ENCODE peak calls at places on chromosomes 7 and 10, in six cellular contexts. L, M, N, W, H and J are unnamed samples.
A peak's percentile ranks its signal among the peaks of the same experiment; 100 is the strongest.

GRCh38 chr7:87148332-87148955 is 3.8 kb upstream of the DMTF1 start:
- DNase-seq in L (no peak), M (no peak), N (no peak), W (no peak), H (peak; percentile 36), J (peak; percentile 31)

GRCh38 chr7:30988346-30989005 is 24.7 kb downstream of the GHRHR start:
- DNase-seq in W (no peak), L (no peak), H (no peak), N (no peak), M (no peak), J (no peak)

GRCh38 chr7:134962270-134962669 is 24.0 kb upstream of the AGBL3 start:
- DNase-seq in W (no peak), L (no peak), M (no peak), N (no peak), H (no peak), J (no peak)

GRCh38 chr7:815284-816216 is 16.7 kb upstream of the SUN1 start:
- DNase-seq in M (peak; percentile 50), W (peak; percentile 35), L (no peak), H (no peak), N (peak; percentile 44), J (no peak)

GRCh38 chr7:129434846-129435318 is 650 bp downstream of the STRIP2 start:
- DNase-seq in H (peak; percentile 8), M (no peak), N (no peak), W (peak; percentile 16), L (no peak), J (no peak)

GRCh38 chr10:58348571-58349033 is 13.8 kb downstream of the UBE2D1 start:
- DNase-seq in M (no peak), W (no peak), L (no peak), N (peak; percentile 19), H (no peak), J (no peak)

GRCh38 chr7:125878990-125879389 is 949.4 kb upstream of the POT1 start:
- DNase-seq in M (no peak), N (no peak), W (no peak), H (peak; percentile 2), L (no peak), J (no peak)

GRCh38 chr7:134527979-134528371 is 608 bp downstream of the AKR1B10 start:
- DNase-seq in W (no peak), L (no peak), M (no peak), N (no peak), H (peak; percentile 82), J (peak; percentile 55)

GRCh38 chr10:18684416-18684815 is 25.2 kb downstream of the ARL5B start:
- DNase-seq in H (no peak), N (no peak), L (no peak), W (no peak), M (no peak), J (no peak)

GRCh38 chr7:15577600-15577999 is 15.8 kb upstream of the AGMO start:
- DNase-seq in M (no peak), L (no peak), W (no peak), N (no peak), H (no peak), J (no peak)

GRCh38 chr7:43151076-43151475 is 38.6 kb downstream of the HECW1 start:
- DNase-seq in N (no peak), W (no peak), M (no peak), H (no peak), L (no peak), J (no peak)

GRCh38 chr10:24432478-24433416 is 223.8 kb downstream of the KIAA1217 start:
- DNase-seq in N (no peak), H (peak; percentile 29), L (no peak), M (no peak), W (no peak), J (no peak)